ENCODE peak calls at places on chromosome 18, in five cellular contexts. P is H1, D is neuronal stem cell, W is H9, S is IMR-90. B is an unnamed sample.

GRCh38 chr18:72013512-72013911 is 530.6 kb downstream of the CBLN2 start:
- DNase-seq in P (no peak), D (no peak), W (no peak), S (no peak), B (peak; percentile 47)

GRCh38 chr18:12430137-12430990 is 22.6 kb downstream of the PRELID3A start:
- DNase-seq in P (no peak), D (no peak), W (no peak), S (no peak), B (no peak)

GRCh38 chr18:74748809-74749208 is 151.1 kb downstream of the ZNF407 start:
- DNase-seq in P (no peak), D (no peak), W (no peak), S (no peak), B (peak; percentile 7)

GRCh38 chr18:61589724-61590065 is 256.5 kb downstream of the CDH20 start:
- DNase-seq in P (no peak), D (no peak), W (no peak), S (peak; percentile 86), B (no peak)

GRCh38 chr18:3984163-3984757 is 470.8 kb downstream of the DLGAP1 start:
- DNase-seq in P (no peak), D (no peak), W (no peak), S (no peak), B (no peak)

GRCh38 chr18:79447703-79448367 is 52.1 kb downstream of the NFATC1 start:
- DNase-seq in P (no peak), D (no peak), W (no peak), S (peak; percentile 85), B (no peak)

GRCh38 chr18:79578396-79579260 is 101.0 kb upstream of the CTDP1 start:
- DNase-seq in P (no peak), D (no peak), W (peak; percentile 17), S (no peak), B (no peak)

GRCh38 chr18:10912790-10913560 is 236.4 kb downstream of the PIEZO2 start:
- DNase-seq in P (no peak), D (no peak), W (no peak), S (peak; percentile 79), B (no peak)

GRCh38 chr18:62933261-62933887 is 218.0 kb downstream of the PHLPP1 start:
- DNase-seq in P (no peak), D (no peak), W (no peak), S (no peak), B (no peak)

GRCh38 chr18:10453885-10454772 is at the start of gene APCDD1:
- DNase-seq in P (peak; percentile 75), D (peak; percentile 67), W (peak; percentile 85), S (no peak), B (peak; percentile 93)

GRCh38 chr18:58113337-58113736 is 69.3 kb downstream of the NEDD4L start:
- DNase-seq in P (no peak), D (no peak), W (no peak), S (no peak), B (no peak)

GRCh38 chr18:13361422-13361821 is 142.9 kb downstream of the LDLRAD4 start:
- DNase-seq in P (no peak), D (no peak), W (no peak), S (no peak), B (no peak)

GRCh38 chr18:2955966-2956521 is 56.9 kb downstream of the LPIN2 start:
- DNase-seq in P (no peak), D (no peak), W (no peak), S (no peak), B (no peak)

GRCh38 chr18:5275872-5276271 is 19.7 kb downstream of the ZBTB14 start:
- DNase-seq in P (no peak), D (no peak), W (no peak), S (no peak), B (peak; percentile 59)

GRCh38 chr18:79799619-79800352 is 2.0 kb downstream of the KCNG2 start:
- DNase-seq in P (no peak), D (no peak), W (no peak), S (no peak), B (no peak)

GRCh38 chr18:63848159-63848558 is 39.3 kb upstream of the SERPINB2 start:
- DNase-seq in P (no peak), D (peak; percentile 43), W (no peak), S (peak; percentile 75), B (peak; percentile 71)

GRCh38 chr18:73520229-73520628 is 627.4 kb downstream of the FBXO15 start:
- DNase-seq in P (peak; percentile 73), D (peak; percentile 12), W (peak; percentile 72), S (peak; percentile 19), B (peak; percentile 75)

GRCh38 chr18:52160652-52161051 is 179.3 kb upstream of the DCC start:
- DNase-seq in P (no peak), D (no peak), W (peak; percentile 69), S (no peak), B (peak; percentile 97)

GRCh38 chr18:52499646-52500045 is 159.6 kb downstream of the DCC start:
- DNase-seq in P (no peak), D (no peak), W (no peak), S (no peak), B (no peak)

GRCh38 chr18:47701133-47701532 is 229.3 kb downstream of the SMAD2 start:
- DNase-seq in P (no peak), D (no peak), W (no peak), S (no peak), B (no peak)

GRCh38 chr18:32669549-32670165 is 103.2 kb downstream of the KLHL14 start:
- DNase-seq in P (peak; percentile 64), D (no peak), W (peak; percentile 52), S (no peak), B (peak; percentile 57)

GRCh38 chr18:2337552-2338141 is 233.7 kb downstream of the METTL4 start:
- DNase-seq in P (peak; percentile 67), D (no peak), W (no peak), S (peak; percentile 50), B (peak; percentile 54)

GRCh38 chr18:3345885-3346284 is 84.0 kb downstream of the MYL12B start:
- DNase-seq in P (no peak), D (no peak), W (no peak), S (peak; percentile 16), B (no peak)

GRCh38 chr18:26470011-26470637 is 78.2 kb downstream of the KCTD1 start:
- DNase-seq in P (no peak), D (no peak), W (no peak), S (peak; percentile 73), B (no peak)

GRCh38 chr18:26621161-26622026 is 73.0 kb upstream of the KCTD1 start:
- DNase-seq in P (peak; percentile 84), D (peak; percentile 27), W (peak; percentile 65), S (no peak), B (peak; percentile 67)

GRCh38 chr18:11566236-11566965 is 43.0 kb upstream of the SLC35G4 start:
- DNase-seq in P (no peak), D (no peak), W (no peak), S (no peak), B (no peak)

GRCh38 chr18:58581265-58581664 is 47.6 kb downstream of the ALPK2 start:
- DNase-seq in P (no peak), D (no peak), W (peak; percentile 48), S (peak; percentile 92), B (peak; percentile 83)

GRCh38 chr18:61535401-61535800 is 202.2 kb downstream of the CDH20 start:
- DNase-seq in P (no peak), D (no peak), W (no peak), S (no peak), B (no peak)

GRCh38 chr18:8121942-8122480 is 487.2 kb upstream of the RAB12 start:
- DNase-seq in P (no peak), D (no peak), W (no peak), S (peak; percentile 94), B (peak; percentile 87)

DNA sequence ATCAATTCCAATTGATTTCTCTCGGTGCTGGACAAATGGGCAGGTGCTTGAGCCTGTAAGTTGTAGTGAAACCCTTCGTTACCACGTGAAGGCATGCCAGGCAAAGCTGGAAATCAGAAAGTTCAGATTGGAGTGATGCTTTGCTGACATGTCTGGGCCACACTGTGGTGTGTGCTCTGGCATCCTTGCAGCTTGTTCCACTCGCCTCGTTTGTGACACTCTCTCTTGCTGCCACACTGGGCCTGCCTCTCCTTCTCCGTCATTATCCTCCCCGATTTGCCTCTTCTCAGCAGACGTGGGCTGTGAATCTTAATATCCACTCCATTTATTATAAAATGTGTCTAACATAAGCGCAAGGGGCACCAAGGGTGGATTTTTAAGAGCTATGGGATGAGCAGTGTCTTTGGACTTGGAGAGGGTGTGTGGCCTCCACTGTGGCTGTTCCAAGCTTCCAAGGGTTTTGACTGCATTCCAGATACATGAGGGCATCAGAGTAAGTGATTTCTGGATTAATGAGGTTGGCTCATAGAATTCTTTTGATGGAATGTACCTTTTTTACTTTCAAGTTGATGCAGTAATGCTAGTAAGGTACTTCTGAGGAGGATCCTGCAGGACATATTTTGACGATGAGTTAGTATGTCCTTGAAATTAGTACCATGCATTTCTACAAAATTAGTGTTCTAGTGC is 238.8 kb downstream of the TPGS2 start:
- DNase-seq in P (no peak), D (no peak), W (no peak), S (peak; percentile 37), B (peak; percentile 32)
- H3K23ac ChIP-seq in P (no peak overlapping the region), D (no peak overlapping the region), W (no peak overlapping the region), S (no peak overlapping the region), B (no peak overlapping the region)

GRCh38 chr18:420661-421060 is 79.8 kb downstream of the COLEC12 start:
- DNase-seq in P (no peak), D (no peak), W (peak; percentile 50), S (no peak), B (peak; percentile 47)
- H2BK5ac ChIP-seq in P (no peak overlapping the region), D (no peak overlapping the region), W (no peak overlapping the region), S (no peak overlapping the region), B (no peak overlapping the region)

GRCh38 chr18:77944533-77944932 is 694.9 kb downstream of the GALR1 start:
- DNase-seq in P (no peak), D (no peak), W (no peak), S (no peak), B (no peak)

GRCh38 chr18:77935342-77935741 is 685.7 kb downstream of the GALR1 start:
- DNase-seq in P (no peak), D (no peak), W (no peak), S (no peak), B (no peak)

DNA sequence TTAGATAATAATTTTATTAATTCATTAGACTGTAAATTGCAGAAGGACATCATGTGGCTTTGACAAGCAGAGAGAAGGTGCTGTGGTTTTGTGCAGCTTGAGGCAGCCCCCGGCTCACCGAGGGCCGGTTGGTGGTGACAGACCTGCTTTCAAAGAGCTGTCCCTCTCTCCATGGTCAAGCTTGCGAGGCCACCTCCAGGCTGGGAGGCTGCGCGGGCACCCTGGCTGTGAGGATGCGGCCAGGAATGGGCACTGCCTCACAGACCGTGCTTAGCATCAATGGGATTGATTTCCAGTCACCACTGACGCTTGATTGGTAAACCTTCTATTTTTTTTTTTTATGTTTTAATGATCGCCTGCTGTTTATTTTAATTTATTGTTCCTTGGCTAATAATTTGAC is 690.9 kb downstream of the GALR1 start:
- DNase-seq in P (no peak), D (no peak), W (no peak), S (no peak), B (no peak)
- H3K23ac ChIP-seq in P (no peak overlapping the region), D (no peak overlapping the region), W (no peak overlapping the region), S (no peak overlapping the region), B (no peak overlapping the region)

DNA sequence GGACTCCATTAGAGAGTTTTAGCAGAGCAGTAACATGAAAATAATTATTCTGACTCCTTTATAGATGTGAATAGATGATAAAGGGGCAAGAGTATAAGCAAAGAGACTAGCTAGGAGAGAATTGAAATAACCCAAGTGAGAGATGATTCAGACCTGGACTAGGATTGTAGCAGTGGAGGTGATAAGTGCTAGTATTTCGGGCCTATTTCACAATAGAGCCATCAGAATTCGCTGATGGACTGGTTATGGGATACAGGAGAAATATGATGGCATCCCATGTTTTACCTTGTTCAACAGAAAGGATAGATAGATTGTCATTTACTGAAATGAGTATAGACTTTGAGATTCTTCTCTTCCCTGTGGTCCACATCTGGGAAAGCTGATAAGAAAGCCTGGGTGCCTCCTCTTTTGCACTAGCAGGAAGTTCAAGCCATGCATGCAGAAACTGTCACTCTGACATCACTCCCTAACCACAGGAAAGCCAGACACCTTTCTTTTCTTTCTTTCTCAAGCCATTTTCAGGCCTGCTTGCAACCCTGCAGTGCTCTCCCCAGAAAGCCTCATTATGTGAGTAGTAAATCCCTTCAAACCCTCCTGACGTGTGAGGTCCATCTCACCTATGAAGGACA is 25.3 kb downstream of the DYNAP start:
- DNase-seq in P (no peak), D (no peak), W (no peak), S (no peak), B (peak; percentile 18)
- H2BK5ac ChIP-seq in P (no peak overlapping the region), D (no peak overlapping the region), W (no peak overlapping the region), S (no peak overlapping the region), B (no peak overlapping the region)